ENCODE peak calls at places on chromosomes 13 and 19, in five cellular contexts. K, P, S, U and C are unnamed samples.

GRCh38 chr13:38180100-38180499 is 169.6 kb upstream of the UFM1 start:
- DNase-seq in K (no peak), P (no peak), S (peak), U (peak), C (no peak)

GRCh38 chr13:50589139-50589538 is 254.4 kb downstream of the DLEU7 start:
- DNase-seq in K (no peak), P (no peak), S (peak), U (peak), C (no peak)

GRCh38 chr19:27654266-27654990 is 1558.5 kb downstream of the UQCRFS1 start:
- DNase-seq in K (no peak), P (no peak), S (no peak), U (no peak), C (no peak)

GRCh38 chr13:73687087-73687486 is 447.1 kb downstream of the KLF12 start:
- DNase-seq in K (no peak), P (no peak), S (no peak), U (peak), C (no peak)

GRCh38 chr19:47005873-47006272 is 13.8 kb upstream of the NPAS1 start:
- DNase-seq in K (no peak), P (no peak), S (no peak), U (no peak), C (no peak)

GRCh38 chr13:68897331-68897730 is 1210.3 kb upstream of the ATXN8OS start:
- DNase-seq in K (no peak), P (no peak), S (no peak), U (no peak), C (no peak)

GRCh38 chr13:112969692-112970338 is 801 bp downstream of the MCF2L start:
- DNase-seq in K (no peak), P (peak), S (no peak), U (no peak), C (no peak)

GRCh38 chr13:22403144-22403543 is 732.3 kb downstream of the FGF9 start:
- DNase-seq in K (no peak), P (no peak), S (no peak), U (no peak), C (no peak)

GRCh38 chr13:49711218-49711863 is 20.1 kb upstream of the EBPL start:
- DNase-seq in K (no peak), P (no peak), S (peak), U (peak), C (no peak)

GRCh38 chr13:110233181-110233641 is 73.7 kb downstream of the COL4A1 start:
- DNase-seq in K (no peak), P (no peak), S (peak), U (peak), C (peak)

GRCh38 chr19:40705362-40705651 is 11.4 kb downstream of the COQ8B start:
- DNase-seq in K (no peak), P (no peak), S (no peak), U (peak), C (peak)

GRCh38 chr13:34364633-34365032 is 546.7 kb downstream of the RFC3 start:
- DNase-seq in K (no peak), P (no peak), S (peak), U (peak), C (no peak)

GRCh38 chr19:13859361-13859880 is 17.5 kb upstream of the NANOS3 start:
- DNase-seq in K (no peak), P (no peak), S (peak), U (peak), C (no peak)

GRCh38 chr19:41626877-41627276 is at the start of gene CEACAM4:
- DNase-seq in K (no peak), P (no peak), S (no peak), U (no peak), C (no peak)

GRCh38 chr13:84553252-84553651 is 671.0 kb upstream of the SLITRK1 start:
- DNase-seq in K (no peak), P (no peak), S (no peak), U (no peak), C (no peak)

GRCh38 chr19:3363841-3364500 is 2.4 kb upstream of the NFIC start:
- DNase-seq in K (no peak), P (no peak), S (no peak), U (no peak), C (no peak)

GRCh38 chr19:3364501-3364858 is 1.9 kb upstream of the NFIC start:
- DNase-seq in K (no peak), P (no peak), S (no peak), U (no peak), C (no peak)

GRCh38 chr19:3360494-3361383 is 5.6 kb upstream of the NFIC start:
- DNase-seq in K (no peak), P (peak), S (no peak), U (no peak), C (no peak)

GRCh38 chr19:3361384-3362216 is 4.8 kb upstream of the NFIC start:
- DNase-seq in K (no peak), P (no peak), S (no peak), U (no peak), C (no peak)

DNA sequence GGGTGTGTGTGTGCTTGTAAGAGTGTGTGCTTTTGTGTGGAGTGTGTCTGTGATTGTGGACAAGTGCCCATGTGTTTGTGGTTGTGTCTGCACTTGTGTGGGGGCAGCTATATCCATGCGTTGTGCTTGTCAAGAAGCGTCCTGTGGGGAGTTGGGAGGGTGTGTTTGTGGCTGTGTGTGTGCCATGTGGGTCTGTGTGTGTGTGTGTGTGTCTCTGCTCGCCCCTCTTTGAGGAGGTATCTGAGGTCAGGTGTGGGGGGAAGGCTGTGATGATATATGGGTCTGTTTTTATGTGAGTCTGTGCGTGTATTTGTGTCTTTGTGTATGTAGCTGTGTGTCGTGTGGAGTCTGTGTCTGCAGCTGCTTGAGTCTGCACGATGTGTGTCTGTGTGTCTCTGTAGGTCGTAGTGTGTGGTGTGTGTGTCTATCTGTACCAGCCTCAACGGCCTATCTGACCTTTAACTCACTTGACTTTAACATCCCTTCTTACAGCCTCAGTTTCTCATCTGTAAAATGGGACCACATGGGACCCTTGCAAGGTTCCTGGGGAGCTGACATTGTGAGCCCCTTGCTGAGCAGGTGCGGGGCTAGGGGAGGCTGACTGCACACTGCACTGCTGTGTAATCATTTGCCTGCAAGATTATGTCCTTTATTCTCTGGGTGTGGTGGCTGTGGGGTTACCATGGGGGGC is 4.0 kb upstream of the NFIC start:
- DNase-seq in K (no peak), P (no peak), S (no peak), U (no peak), C (no peak)
- H3K4me3 ChIP-seq in K (no peak), P (no peak), S (no peak), U (no peak), C (peak)

GRCh38 chr13:52160053-52160452 is 656 bp upstream of the NEK3 start:
- DNase-seq in K (no peak), P (no peak), S (no peak), U (no peak), C (no peak)
- H3K4me3 ChIP-seq in K (peak), P (no peak), S (no peak), U (no peak), C (no peak)

DNA sequence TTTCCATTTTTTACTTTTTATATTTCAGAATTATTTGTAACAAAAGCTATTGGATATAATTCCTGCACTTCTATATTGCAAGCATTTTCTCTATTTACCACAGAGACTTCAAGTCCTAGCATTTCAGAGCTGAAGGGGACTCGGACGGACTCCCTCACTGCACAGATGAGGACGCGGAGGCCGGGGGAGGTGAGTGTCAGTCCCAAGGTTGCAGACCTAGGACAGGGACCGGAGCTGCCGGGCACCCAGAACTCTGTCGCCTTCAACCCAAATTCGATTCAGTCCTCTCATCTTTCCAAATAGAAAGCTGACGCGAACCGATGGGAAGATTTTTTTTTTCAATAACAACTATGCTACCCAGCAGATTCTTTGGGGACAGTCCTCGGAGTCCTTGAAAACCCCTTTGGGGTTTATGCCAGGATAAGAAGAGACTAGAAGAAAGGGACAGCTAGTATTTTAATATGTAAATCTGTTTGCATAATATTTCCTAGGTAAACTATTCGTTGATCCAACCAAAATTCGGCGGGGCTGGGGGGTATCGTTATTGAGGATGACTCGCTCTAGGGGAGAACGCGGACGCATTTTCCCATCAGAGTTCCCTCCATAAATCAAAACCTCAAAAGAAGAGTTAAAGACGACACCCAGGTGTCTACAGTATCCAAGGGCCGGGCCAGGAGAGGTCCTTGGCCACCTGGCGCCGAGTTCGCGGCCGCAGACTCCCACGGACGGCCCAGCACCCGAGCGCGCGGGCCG is 804 bp downstream of the FLT3 start:
- DNase-seq in K (no peak), P (no peak), S (no peak), U (no peak), C (no peak)
- H3K4me3 ChIP-seq in K (peak), P (peak), S (peak), U (no peak), C (no peak)

DNA sequence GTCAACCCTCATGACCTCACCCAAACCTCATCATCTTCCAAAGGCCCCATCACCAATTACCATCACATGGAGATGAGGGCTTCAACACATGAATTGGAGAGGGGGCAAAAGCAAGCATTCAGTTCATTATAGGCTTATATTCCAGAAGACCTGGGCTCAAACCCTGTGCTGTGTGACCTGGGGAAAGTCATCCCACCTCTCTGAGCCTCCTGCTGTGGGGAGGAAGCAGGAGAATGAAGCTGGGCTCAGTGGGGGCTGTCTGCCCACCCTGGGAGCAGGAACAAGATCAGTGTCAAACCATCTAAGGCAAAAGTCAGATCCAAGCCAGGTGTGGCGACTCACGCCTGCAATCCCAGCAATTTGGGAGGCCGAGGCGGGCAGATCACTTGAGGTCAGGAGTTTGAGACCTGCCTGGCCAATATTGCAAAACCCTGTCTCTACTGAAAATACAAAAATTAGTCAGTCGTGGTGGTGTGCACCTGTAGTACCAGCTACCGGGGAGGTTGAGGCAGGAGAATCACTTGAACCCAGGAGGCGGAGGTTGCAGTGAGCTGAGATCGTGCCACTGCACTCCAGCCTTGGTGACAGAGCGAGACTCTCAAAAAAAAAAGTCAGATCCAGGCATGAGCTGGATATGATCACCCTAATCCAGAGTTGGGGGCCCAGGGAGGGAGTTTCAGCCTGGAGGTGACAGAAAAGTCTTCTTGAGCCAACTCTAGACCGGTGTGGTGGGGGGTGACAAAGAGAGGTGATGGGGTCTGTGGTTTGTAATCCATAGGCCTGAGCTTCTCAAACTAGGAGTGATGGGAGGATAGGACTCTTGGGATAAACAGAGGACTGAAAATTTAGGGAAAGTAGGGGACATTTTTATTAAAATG is 1.6 kb upstream of the TPM4 start:
- DNase-seq in K (no peak), P (no peak), S (no peak), U (no peak), C (no peak)
- H3K4me3 ChIP-seq in K (no peak), P (no peak), S (no peak), U (no peak), C (no peak)

DNA sequence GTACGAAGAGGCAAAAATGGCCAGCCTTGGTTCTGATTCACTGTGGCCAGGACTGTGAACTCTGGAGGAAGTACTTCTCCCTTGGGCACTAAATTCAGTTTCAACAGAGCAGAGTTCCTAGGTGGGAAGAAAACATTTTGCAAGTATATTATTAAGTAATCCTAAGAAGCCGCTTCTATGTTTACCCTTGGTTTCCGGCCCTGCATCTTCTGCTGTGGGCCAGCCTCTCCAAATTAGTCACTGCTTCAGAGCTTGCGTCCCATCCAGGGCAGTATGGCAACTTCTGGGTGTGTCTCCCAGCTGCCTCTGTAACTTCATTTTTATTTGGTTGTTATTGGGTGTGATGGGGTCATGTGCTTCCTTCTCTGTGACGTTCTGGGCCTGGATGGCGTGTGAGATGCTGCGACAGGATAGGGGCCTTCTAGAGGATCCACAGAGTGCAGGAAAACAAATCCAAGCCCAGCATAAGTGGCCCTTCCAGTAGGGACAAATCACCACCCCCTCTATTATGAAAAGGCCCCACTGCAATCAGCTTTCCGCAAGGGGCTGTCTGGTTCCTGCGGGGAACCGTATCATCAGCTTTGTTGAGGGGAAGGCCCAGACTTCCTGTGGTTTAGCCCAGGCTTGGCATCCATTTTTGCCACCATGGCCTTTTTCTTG is 55.1 kb upstream of the C1QTNF9 start:
- DNase-seq in K (peak), P (no peak), S (no peak), U (peak), C (no peak)
- H3K4me3 ChIP-seq in K (no peak), P (no peak), S (no peak), U (no peak), C (no peak)